ENCODE peak calls at places on chromosome 1, in four cellular contexts. G, N, B and I are unnamed samples.

GRCh38 chr1:168202941-168203654 is 22.7 kb upstream of the SFT2D2 start:
- DNase-seq in N (no peak), B (peak), G (no peak), I (peak)

GRCh38 chr1:226960256-226960655 is 20.2 kb downstream of the COQ8A start:
- DNase-seq in B (no peak), N (no peak), G (no peak), I (no peak)

GRCh38 chr1:217363319-217363718 is 267.6 kb downstream of the GPATCH2 start:
- DNase-seq in B (peak), G (no peak), N (no peak), I (peak)

GRCh38 chr1:96598416-96599168 is 123.0 kb upstream of the PTBP2 start:
- DNase-seq in B (no peak), N (no peak), G (no peak), I (peak)

GRCh38 chr1:1035291-1035931 is 15.5 kb downstream of the AGRN start:
- DNase-seq in G (no peak), N (no peak), B (no peak), I (no peak)

GRCh38 chr1:11952455-11953109 is 18.1 kb downstream of the PLOD1 start:
- DNase-seq in B (no peak), G (no peak), N (no peak), I (no peak)

GRCh38 chr1:189211742-189212141 is 1265.9 kb downstream of the BRINP3 start:
- DNase-seq in G (no peak), N (no peak), B (peak), I (peak)

GRCh38 chr1:98662354-98662665 is 789 bp downstream of the SNX7 start:
- DNase-seq in N (no peak), B (no peak), G (no peak), I (peak)

GRCh38 chr1:159889202-159889601 is 10.8 kb downstream of the CFAP45 start:
- DNase-seq in G (no peak), B (no peak), N (no peak), I (no peak)

GRCh38 chr1:9078035-9078948 is 8.9 kb upstream of the SLC2A5 start:
- DNase-seq in B (peak), N (no peak), G (no peak), I (peak)

GRCh38 chr1:7255303-7256058 is 470.2 kb downstream of the CAMTA1 start:
- DNase-seq in G (no peak), B (peak), N (no peak), I (peak)

GRCh38 chr1:232334811-232335210 is 295.1 kb downstream of the SIPA1L2 start:
- DNase-seq in B (peak), N (no peak), G (no peak), I (no peak)

GRCh38 chr1:204714861-204715511 is 29.4 kb upstream of the LRRN2 start:
- DNase-seq in G (no peak), B (peak), N (no peak), I (no peak)

GRCh38 chr1:232793944-232794343 is 11.3 kb upstream of the MAP10 start:
- DNase-seq in N (peak), B (peak), G (no peak), I (peak)

GRCh38 chr1:153908071-153908470 is 14.7 kb downstream of the GATAD2B start:
- DNase-seq in N (no peak), G (no peak), B (no peak), I (no peak)

GRCh38 chr1:247487057-247487456 is 29.2 kb upstream of the OR2B11 start:
- DNase-seq in G (no peak), N (no peak), B (peak), I (peak)

GRCh38 chr1:43521716-43522115 is 9.0 kb upstream of the PTPRF start:
- DNase-seq in G (no peak), B (no peak), N (no peak), I (no peak)

GRCh38 chr1:223504741-223505140 is 111.5 kb downstream of the CCDC185 start:
- DNase-seq in N (peak), B (peak), G (no peak), I (peak)

GRCh38 chr1:30520461-30520860 is 202.9 kb downstream of the MATN1 start:
- DNase-seq in B (no peak), G (no peak), N (no peak), I (no peak)

GRCh38 chr1:43425045-43425444 is 28.7 kb downstream of the HYI start:
- DNase-seq in G (no peak), N (no peak), B (no peak), I (no peak)

GRCh38 chr1:69846267-69846666 is 278.5 kb downstream of the LRRC7 start:
- DNase-seq in G (no peak), B (no peak), N (no peak), I (no peak)

GRCh38 chr1:180522204-180522497 is 19.8 kb upstream of the ACBD6 start:
- DNase-seq in G (no peak), B (peak), N (no peak), I (no peak)

GRCh38 chr1:83596331-83596730 is 402.6 kb downstream of the TTLL7 start:
- DNase-seq in N (no peak), B (no peak), G (no peak), I (no peak)

GRCh38 chr1:150535511-150536281 is 13.5 kb upstream of the ADAMTSL4 start:
- DNase-seq in B (peak), G (no peak), N (no peak), I (peak)

GRCh38 chr1:236872075-236872666 is 77.1 kb downstream of the MTR start:
- DNase-seq in G (no peak), N (no peak), B (no peak), I (no peak)

GRCh38 chr1:226126824-226127591 is 59.5 kb downstream of the ACBD3 start:
- DNase-seq in B (peak), G (no peak), N (no peak), I (no peak)

GRCh38 chr1:208724079-208724478 is 479.9 kb upstream of the PLXNA2 start:
- DNase-seq in B (no peak), N (no peak), G (no peak), I (no peak)

GRCh38 chr1:61284226-61284854 is 202.0 kb downstream of the NFIA start:
- DNase-seq in G (no peak), B (no peak), N (no peak), I (peak)

GRCh38 chr1:228099331-228099732 is 3.8 kb downstream of the C1orf35 start:
- DNase-seq in B (no peak), N (no peak), G (no peak), I (no peak)

GRCh38 chr1:33256701-33257387 is 552 bp downstream of the ZNF362 start:
- DNase-seq in G (no peak), N (peak), B (peak), I (peak)

GRCh38 chr1:228983661-228984060 is 248.4 kb downstream of the RHOU start:
- DNase-seq in B (no peak), N (no peak), G (no peak), I (no peak)